ENCODE peak calls at places on chromosomes 6 and 20, in ten cellular contexts. E is fibroblast of lung; F is stomach; Q is MM.1S; Z is psoas muscle; C is CD8-positive, alpha-beta T cell; D is naive thymus-derived CD4-positive, alpha-beta T cell; N is iPS DF 6.9; Y is RWPE1; G is adrenal gland. V is an unnamed sample.

GRCh38 chr6:7912024-7912423 is 1.4 kb upstream of the TXNDC5 start:
- DNase-seq in E (no peak), Y (no peak), F (no peak), D (no peak), N (no peak), Z (peak), G (peak), Q (peak), C (no peak), V (no peak)

GRCh38 chr6:10522929-10523573 is 1.9 kb downstream of the GCNT2 start:
- DNase-seq in G (no peak), D (no peak), E (no peak), Y (no peak), Z (no peak), N (peak), C (no peak), F (peak), Q (no peak), V (no peak)

GRCh38 chr6:107620736-107621135 is 130.8 kb downstream of the SOBP start:
- DNase-seq in F (no peak), Z (no peak), Q (no peak), N (no peak), D (no peak), E (peak), Y (no peak), G (no peak), C (no peak), V (no peak)

GRCh38 chr20:47156431-47156841 is 200.1 kb downstream of the ZMYND8 start:
- DNase-seq in D (no peak), G (no peak), C (no peak), E (no peak), N (no peak), Y (no peak), Q (no peak), F (no peak), Z (no peak), V (no peak)

GRCh38 chr20:23200914-23201313 is 114.8 kb upstream of the CD93 start:
- DNase-seq in D (no peak), G (peak), E (peak), N (peak), Y (peak), Z (peak), F (peak), Q (no peak), C (no peak), V (no peak)

GRCh38 chr6:152482289-152482688 is 154.9 kb downstream of the SYNE1 start:
- DNase-seq in D (no peak), G (no peak), Q (no peak), F (no peak), C (no peak), N (no peak), Z (no peak), Y (no peak), E (no peak), V (no peak)

GRCh38 chr6:105346052-105346451 is 56.8 kb downstream of the PREP start:
- DNase-seq in E (peak), N (no peak), D (no peak), F (no peak), Z (no peak), Y (peak), C (no peak), Q (no peak), G (no peak), V (no peak)

GRCh38 chr20:59159822-59160740 is 3.5 kb upstream of the ZNF831 start:
- DNase-seq in G (no peak), F (no peak), D (no peak), C (no peak), Y (no peak), Q (no peak), E (no peak), N (no peak), Z (no peak), V (no peak)

GRCh38 chr6:30357678-30358339 is 12.9 kb downstream of the RPP21 start:
- DNase-seq in N (peak), Z (no peak), G (peak), F (peak), Q (peak), Y (peak), E (peak), C (peak), D (peak), V (no peak)

GRCh38 chr6:130557481-130558112 is 191.8 kb downstream of the TMEM200A start:
- DNase-seq in E (no peak), G (no peak), C (no peak), Z (no peak), Q (peak), F (no peak), D (no peak), Y (no peak), N (no peak), V (no peak)

GRCh38 chr6:149015224-149015876 is 268.5 kb downstream of the UST start:
- DNase-seq in C (no peak), Z (no peak), N (no peak), Q (no peak), D (no peak), F (no peak), G (no peak), E (peak), Y (no peak), V (no peak)

GRCh38 chr20:3919352-3919751 is 30.2 kb downstream of the PANK2 start:
- DNase-seq in C (no peak), E (peak), G (no peak), N (no peak), Z (no peak), Q (no peak), Y (no peak), D (no peak), F (no peak), V (no peak)
- H3K27ac ChIP-seq in C (no peak), E (no peak), G (no peak), N (no peak), Z (no peak), Q (no peak), Y (no peak), D (no peak), F (no peak), V (no peak)

GRCh38 chr6:158061361-158061708 is 79.7 kb downstream of the SYNJ2 start:
- DNase-seq in N (no peak), E (no peak), Y (no peak), D (no peak), C (no peak), Q (no peak), Z (no peak), F (no peak), G (no peak), V (no peak)

GRCh38 chr6:158057213-158057987 is 75.7 kb downstream of the SYNJ2 start:
- DNase-seq in Q (no peak), N (no peak), Z (no peak), E (peak), Y (peak), G (peak), C (no peak), F (no peak), D (no peak), V (no peak)

GRCh38 chr6:158058156-158058723 is 76.6 kb downstream of the SYNJ2 start:
- DNase-seq in E (peak), Y (no peak), N (no peak), G (no peak), C (no peak), Q (no peak), F (no peak), D (no peak), Z (no peak), V (no peak)

GRCh38 chr6:158060447-158061360 is 79.0 kb downstream of the SYNJ2 start:
- DNase-seq in Z (peak), D (no peak), F (peak), E (peak), N (no peak), G (peak), C (no peak), Y (peak), Q (no peak), V (no peak)

GRCh38 chr6:158059108-158059507 is 77.4 kb downstream of the SYNJ2 start:
- DNase-seq in G (no peak), C (no peak), Y (no peak), D (no peak), Q (no peak), N (no peak), F (no peak), E (no peak), Z (no peak), V (no peak)
- H3K27ac ChIP-seq in G (no peak), C (no peak), Y (peak), D (no peak), Q (no peak), N (no peak), F (peak), E (peak), Z (no peak), V (peak)

DNA sequence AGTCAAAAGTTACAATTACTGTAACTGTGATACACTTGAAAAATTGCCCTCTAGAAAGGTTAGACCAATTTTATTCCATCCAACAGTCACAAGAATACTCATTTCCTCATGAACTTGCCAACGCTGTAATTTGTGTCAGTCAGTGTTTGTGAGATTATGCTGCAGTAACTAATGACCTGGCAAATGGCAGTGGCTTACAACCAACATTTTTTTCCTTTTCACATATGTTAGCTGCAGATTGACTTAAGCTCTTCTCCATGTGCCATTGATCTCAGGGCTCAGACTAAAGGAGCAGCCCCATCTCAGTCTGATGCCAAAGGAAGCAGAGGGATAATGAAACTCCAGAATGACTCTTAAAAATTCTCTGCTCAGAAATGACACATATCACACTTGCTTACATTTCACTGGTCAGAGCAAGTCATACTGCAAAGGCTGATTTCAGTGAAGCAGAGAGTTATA is 92.3 kb upstream of the ELOVL5 start:
- DNase-seq in Y (no peak), Q (no peak), Z (no peak), E (peak), F (no peak), D (no peak), N (no peak), G (no peak), C (no peak), V (no peak)
- H3K27ac ChIP-seq in Y (no peak), Q (no peak), Z (no peak), E (no peak), F (no peak), D (no peak), N (no peak), G (peak), C (no peak), V (no peak)

DNA sequence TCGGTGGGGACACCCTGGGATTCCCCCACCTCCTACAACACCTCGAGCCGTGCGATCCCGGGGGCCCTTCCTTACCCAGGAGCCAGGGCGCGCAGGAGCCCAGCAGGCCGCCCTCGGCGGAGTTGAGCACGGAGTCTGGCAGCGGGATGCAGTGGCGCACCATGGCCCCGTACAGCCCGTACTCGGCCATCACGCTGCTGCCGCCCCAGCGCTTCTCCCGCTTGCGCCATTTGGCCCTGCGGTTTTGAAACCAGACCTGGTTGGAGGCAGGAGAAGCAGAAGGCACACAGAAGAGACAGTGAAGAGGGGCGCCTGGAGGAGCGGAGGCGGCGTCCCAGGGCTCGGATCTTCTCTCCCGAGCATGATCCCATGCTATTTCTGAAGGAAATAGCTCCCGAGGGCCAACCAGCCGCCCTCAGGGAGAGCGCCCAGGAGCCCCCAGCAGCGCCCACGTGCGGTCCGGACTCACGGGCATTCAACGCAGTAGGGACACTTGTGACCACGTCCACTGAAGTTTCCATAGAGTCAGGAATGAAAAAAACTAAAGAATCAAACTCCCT is 4.3 kb downstream of the VSX1 start:
- DNase-seq in Z (peak), C (peak), G (peak), E (no peak), Q (no peak), F (peak), Y (no peak), N (no peak), D (no peak), V (peak)
- H3K27ac ChIP-seq in Z (peak), C (no peak), G (no peak), E (no peak), Q (no peak), F (peak), Y (no peak), N (no peak), D (no peak), V (peak)

GRCh38 chr6:499617-500016 is 108.1 kb downstream of the IRF4 start:
- DNase-seq in N (no peak), C (no peak), Z (no peak), F (no peak), Q (no peak), G (no peak), Y (no peak), D (no peak), E (no peak), V (no peak)

GRCh38 chr6:504446-504980 is 113.0 kb downstream of the IRF4 start:
- DNase-seq in E (no peak), G (no peak), N (no peak), F (no peak), Q (no peak), C (no peak), Z (no peak), D (no peak), Y (no peak), V (no peak)

GRCh38 chr6:503610-504362 is 112.2 kb downstream of the IRF4 start:
- DNase-seq in C (no peak), N (no peak), Z (no peak), Y (no peak), G (no peak), F (no peak), D (no peak), E (no peak), Q (no peak), V (no peak)

GRCh38 chr6:502761-503160 is 111.2 kb downstream of the IRF4 start:
- DNase-seq in G (no peak), D (no peak), F (no peak), N (no peak), Q (no peak), C (no peak), Z (no peak), E (no peak), Y (no peak), V (no peak)

GRCh38 chr6:501891-502601 is 110.5 kb downstream of the IRF4 start:
- DNase-seq in G (no peak), Z (no peak), C (no peak), N (no peak), E (peak), Q (peak), F (no peak), Y (no peak), D (no peak), V (no peak)
- H3K27ac ChIP-seq in G (no peak), Z (no peak), C (no peak), N (no peak), E (no peak), Q (no peak), F (no peak), Y (no peak), D (peak), V (no peak)

GRCh38 chr6:3013486-3013885 is 13.8 kb downstream of the NQO2 start:
- DNase-seq in Y (peak), N (no peak), F (peak), C (no peak), Q (no peak), E (peak), Z (no peak), D (no peak), G (peak), V (no peak)

GRCh38 chr6:3005874-3006273 is 6.2 kb downstream of the NQO2 start:
- DNase-seq in G (no peak), Y (no peak), C (no peak), D (no peak), F (no peak), Z (no peak), Q (no peak), N (no peak), E (no peak), V (no peak)

GRCh38 chr6:3011592-3011991 is 11.9 kb downstream of the NQO2 start:
- DNase-seq in D (no peak), G (no peak), Q (no peak), E (peak), Y (no peak), F (no peak), C (no peak), Z (no peak), N (no peak), V (no peak)

GRCh38 chr6:3011158-3011557 is 11.5 kb downstream of the NQO2 start:
- DNase-seq in E (no peak), G (no peak), D (no peak), C (no peak), F (no peak), Q (no peak), Z (no peak), Y (no peak), N (no peak), V (no peak)

DNA sequence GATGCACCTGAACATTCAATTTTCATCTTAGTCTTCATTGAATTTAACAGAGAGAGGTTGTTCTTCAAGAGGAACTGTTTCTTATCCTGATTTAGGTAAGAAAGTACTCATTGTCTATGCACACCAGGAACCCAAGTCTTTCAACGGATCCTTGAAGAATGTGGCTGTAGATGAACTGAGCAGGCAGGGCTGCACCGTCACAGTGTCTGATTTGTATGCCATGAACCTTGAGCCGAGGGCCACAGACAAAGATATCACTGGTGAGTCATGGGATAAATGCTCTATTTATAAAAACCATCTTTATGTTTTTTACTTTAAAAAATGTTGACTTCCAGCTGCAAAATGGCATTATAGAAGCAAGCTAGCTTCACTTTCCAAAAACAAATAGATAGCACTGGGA is 10.2 kb downstream of the NQO2 start:
- DNase-seq in D (no peak), F (no peak), G (peak), Q (no peak), Z (no peak), Y (no peak), N (no peak), C (no peak), E (no peak), V (no peak)
- H3K27ac ChIP-seq in D (no peak), F (no peak), G (peak), Q (no peak), Z (no peak), Y (no peak), N (no peak), C (no peak), E (no peak), V (no peak)

GRCh38 chr6:391559-392440 is at the start of gene IRF4:
- DNase-seq in E (no peak), F (no peak), Y (no peak), Z (peak), D (no peak), N (no peak), C (no peak), G (no peak), Q (peak), V (no peak)
- H3K27ac ChIP-seq in E (no peak), F (peak), Y (no peak), Z (no peak), D (peak), N (no peak), C (no peak), G (no peak), Q (peak), V (no peak)

DNA sequence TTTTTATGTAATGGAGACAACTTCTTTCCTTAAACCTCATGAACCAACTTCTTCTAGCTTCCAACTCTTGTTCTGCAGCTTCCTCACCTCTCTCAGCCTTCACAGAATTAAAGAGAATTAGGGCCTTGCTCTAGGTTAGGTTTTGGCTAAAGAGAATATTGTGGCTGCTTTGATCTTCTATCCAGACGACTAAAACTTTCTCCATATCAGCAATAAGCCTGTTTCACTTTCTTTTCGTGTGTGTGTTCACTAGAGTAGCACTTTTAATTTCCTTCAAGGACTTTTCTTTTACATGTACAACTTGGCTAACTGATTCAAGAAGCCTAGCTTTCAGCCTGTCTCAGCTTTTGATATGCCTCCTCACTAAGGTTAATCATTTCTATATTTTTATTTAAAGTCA is 596.1 kb upstream of the NRSN1 start:
- DNase-seq in N (no peak), G (no peak), Q (peak), Y (no peak), E (no peak), C (no peak), Z (no peak), F (no peak), D (no peak), V (no peak)
- H3K27ac ChIP-seq in N (no peak), G (no peak), Q (no peak), Y (no peak), E (no peak), C (no peak), Z (no peak), F (no peak), D (no peak), V (no peak)

V was measured in dorsolateral prefrontal cortex.